ENCODE peak calls at places on chromosome 22, in nine cellular contexts. B, F, D, O, H, J, V, Q and K are unnamed samples.

GRCh38 chr22:38177926-38178604 is 3.6 kb downstream of the PLA2G6 start:
- DNase-seq in B (peak), F (no peak), D (peak), O (no peak), H (peak), J (no peak), V (peak), Q (no peak), K (peak)

GRCh38 chr22:50737728-50738648 is at the start of gene ACR:
- DNase-seq in B (no peak), F (no peak), D (no peak), O (no peak), H (no peak), J (no peak), V (peak), Q (no peak), K (peak)

GRCh38 chr22:36659762-36660509 is 43.6 kb downstream of the CACNG2 start:
- DNase-seq in B (no peak), F (no peak), D (peak), O (peak), H (peak), J (peak), V (peak), Q (peak), K (peak)

GRCh38 chr22:50298937-50299656 is 8.3 kb downstream of the PLXNB2 start:
- DNase-seq in B (no peak), F (no peak), D (no peak), O (no peak), H (peak), J (no peak), V (peak), Q (no peak), K (no peak)

GRCh38 chr22:24926849-24927579 is 19.5 kb downstream of the LHFPL7 start:
- DNase-seq in B (no peak), F (no peak), D (no peak), O (no peak), H (no peak), J (no peak), V (no peak), Q (no peak), K (no peak)

GRCh38 chr22:25062378-25063095 is 110.0 kb downstream of the KIAA1671 start:
- DNase-seq in B (no peak), F (no peak), D (peak), O (no peak), H (no peak), J (no peak), V (no peak), Q (no peak), K (peak)

GRCh38 chr22:36239150-36239400 is 252 bp downstream of the APOL2 start:
- DNase-seq in B (no peak), F (no peak), D (no peak), O (no peak), H (peak), J (no peak), V (no peak), Q (no peak), K (no peak)

GRCh38 chr22:37752189-37753061 is 55.3 kb upstream of the GCAT start:
- DNase-seq in B (no peak), F (no peak), D (peak), O (no peak), H (peak), J (no peak), V (peak), Q (peak), K (peak)

GRCh38 chr22:42310301-42310981 is 40.0 kb upstream of the TCF20 start:
- DNase-seq in B (no peak), F (no peak), D (no peak), O (no peak), H (no peak), J (no peak), V (no peak), Q (no peak), K (no peak)

GRCh38 chr22:45533731-45534130 is 31.0 kb downstream of the FBLN1 start:
- DNase-seq in B (no peak), F (no peak), D (no peak), O (no peak), H (no peak), J (no peak), V (no peak), Q (no peak), K (no peak)

DNA sequence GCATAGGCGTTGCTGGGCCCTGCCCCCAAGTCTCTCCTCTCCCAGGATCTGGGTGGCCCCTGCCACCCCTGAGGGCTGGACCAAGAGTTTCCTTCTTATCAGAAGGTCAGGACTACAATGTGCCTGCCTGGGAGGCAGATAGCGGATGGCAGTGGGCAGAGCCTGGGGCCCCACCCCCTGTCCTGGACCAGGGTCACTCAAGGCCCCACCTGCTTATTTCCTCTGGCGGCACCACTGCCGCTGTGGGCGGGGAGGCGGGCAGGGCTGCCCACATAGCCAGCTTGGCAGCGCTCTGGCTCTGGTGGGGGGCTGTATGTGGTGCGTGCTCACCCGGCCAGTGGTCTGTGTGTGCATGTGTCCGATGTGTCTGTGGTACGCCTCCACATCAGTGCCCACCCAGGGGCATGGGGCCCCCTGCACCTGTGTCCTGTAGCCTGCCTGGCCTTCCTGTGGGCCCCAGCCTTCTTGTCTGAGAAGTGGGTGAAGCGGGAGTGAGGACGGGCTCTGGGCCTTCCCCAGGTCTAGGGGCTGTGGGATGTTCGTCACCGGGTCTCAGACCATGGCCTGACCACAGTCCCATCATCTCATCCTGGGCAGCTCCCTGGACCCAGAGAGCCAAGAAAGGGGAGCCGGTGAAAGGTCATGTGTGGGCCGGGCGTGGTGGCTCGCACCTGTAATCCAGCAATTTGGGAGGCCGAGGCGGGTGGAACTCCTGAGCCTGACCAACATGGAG is 3.0 kb downstream of the GAS2L1 start:
- DNase-seq in B (no peak), F (no peak), D (peak), O (peak), H (peak), J (peak), V (peak), Q (no peak), K (peak)
- H3K4me3 ChIP-seq in B (no peak), F (no peak), D (no peak), O (peak), H (no peak), J (no peak), V (no peak), Q (peak), K (no peak)

GRCh38 chr22:30247561-30247960 is 1.0 kb upstream of the LIF start:
- DNase-seq in B (no peak), F (no peak), D (no peak), O (no peak), H (no peak), J (no peak), V (no peak), Q (no peak), K (peak)
- H3K4me3 ChIP-seq in B (no peak), F (no peak), D (peak), O (no peak), H (no peak), J (no peak), V (no peak), Q (no peak), K (no peak)

GRCh38 chr22:44181912-44182590 is 1.3 kb downstream of the PARVG start:
- DNase-seq in B (no peak), F (no peak), D (no peak), O (peak), H (no peak), J (no peak), V (no peak), Q (no peak), K (no peak)

GRCh38 chr22:44179196-44179988 is 1.3 kb upstream of the PARVG start:
- DNase-seq in B (no peak), F (no peak), D (no peak), O (no peak), H (no peak), J (no peak), V (no peak), Q (no peak), K (no peak)

GRCh38 chr22:44179989-44180705 is 578 bp upstream of the PARVG start:
- DNase-seq in B (no peak), F (no peak), D (no peak), O (peak), H (no peak), J (no peak), V (no peak), Q (no peak), K (no peak)

GRCh38 chr22:44181033-44181911 is 547 bp downstream of the PARVG start:
- DNase-seq in B (no peak), F (no peak), D (peak), O (peak), H (no peak), J (no peak), V (peak), Q (no peak), K (peak)

DNA sequence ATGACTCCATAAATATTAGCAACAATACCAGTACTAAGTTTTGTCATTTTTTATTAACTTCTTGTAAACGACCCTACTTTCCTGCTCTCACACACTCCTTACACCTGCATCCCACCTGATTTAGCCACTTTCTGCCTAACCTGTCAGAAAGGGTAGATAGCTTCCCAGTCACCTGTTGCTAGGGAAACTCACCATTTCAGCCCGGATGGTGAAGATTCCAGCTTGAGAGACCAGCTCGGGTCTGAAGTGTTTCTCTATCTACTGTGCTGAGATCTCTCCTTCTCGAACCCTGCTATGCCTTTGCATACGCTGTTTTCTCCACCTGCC is at the start of gene PARVG:
- DNase-seq in B (no peak), F (peak), D (peak), O (no peak), H (no peak), J (peak), V (no peak), Q (no peak), K (no peak)
- H3K4me3 ChIP-seq in B (no peak), F (no peak), D (peak), O (no peak), H (peak), J (no peak), V (peak), Q (no peak), K (no peak)

GRCh38 chr22:19765477-19766234 is 5.1 kb downstream of the TBX1 start:
- DNase-seq in B (no peak), F (no peak), D (no peak), O (no peak), H (no peak), J (no peak), V (no peak), Q (no peak), K (no peak)

GRCh38 chr22:19764636-19765476 is 4.3 kb downstream of the TBX1 start:
- DNase-seq in B (no peak), F (no peak), D (no peak), O (no peak), H (no peak), J (no peak), V (no peak), Q (no peak), K (no peak)

GRCh38 chr22:19766506-19767426 is 6.2 kb downstream of the TBX1 start:
- DNase-seq in B (no peak), F (peak), D (peak), O (no peak), H (no peak), J (peak), V (peak), Q (no peak), K (peak)

GRCh38 chr22:19767427-19768380 is 7.1 kb downstream of the TBX1 start:
- DNase-seq in B (no peak), F (no peak), D (no peak), O (no peak), H (peak), J (no peak), V (no peak), Q (no peak), K (no peak)

GRCh38 chr22:19766235-19766505 is 5.6 kb downstream of the TBX1 start:
- DNase-seq in B (no peak), F (no peak), D (no peak), O (no peak), H (no peak), J (no peak), V (no peak), Q (no peak), K (no peak)
- H3K4me3 ChIP-seq in B (no peak), F (no peak), D (peak), O (peak), H (peak), J (peak), V (peak), Q (peak), K (no peak)